ENCODE peak calls at places on chromosomes 4 and X, in four cellular contexts. U is pancreas, N is GM04504, L is memory B cell. I is an unnamed sample.
A peak's percentile ranks its signal among the peaks of the same experiment; 100 is the strongest.

GRCh38 chrX:108163333-108164082 is 71.9 kb downstream of the ATG4A start:
- DNase-seq in U (no peak), N (no peak), L (no peak), I (no peak)

GRCh38 chr4:1981251-1982055 is 27.3 kb downstream of the NELFA start:
- DNase-seq in U (no peak), N (no peak), L (no peak), I (no peak)

GRCh38 chrX:45485682-45486081 is 285.0 kb upstream of the DIPK2B start:
- DNase-seq in U (no peak), N (no peak), L (no peak), I (peak; percentile 54)

GRCh38 chrX:56130436-56130835 is 101.7 kb upstream of the KLF8 start:
- DNase-seq in U (no peak), N (no peak), L (no peak), I (no peak)

GRCh38 chr4:88779431-88779830 is 81.8 kb upstream of the NAP1L5 start:
- DNase-seq in U (no peak), N (no peak), L (no peak), I (no peak)

GRCh38 chrX:154036513-154036912 is 16.8 kb upstream of the IRAK1 start:
- DNase-seq in U (no peak), N (no peak), L (no peak), I (no peak)

GRCh38 chr4:26141916-26142638 is 178.7 kb upstream of the RBPJ start:
- DNase-seq in U (no peak), N (no peak), L (no peak), I (no peak)

GRCh38 chrX:26586570-26586969 is 370.6 kb downstream of the MAGEB5 start:
- DNase-seq in U (peak; percentile 37), N (no peak), L (no peak), I (no peak)

GRCh38 chr4:37767546-37767945 is 58.9 kb upstream of the PGM2 start:
- DNase-seq in U (peak; percentile 87), N (no peak), L (no peak), I (no peak)

GRCh38 chrX:24682739-24683432 is 10.8 kb upstream of the POLA1 start:
- DNase-seq in U (no peak), N (no peak), L (no peak), I (no peak)

GRCh38 chr4:167000141-167000852 is 234.0 kb downstream of the SPOCK3 start:
- DNase-seq in U (no peak), N (no peak), L (no peak), I (no peak)

GRCh38 chr4:188903995-188904394 is 764.8 kb downstream of the TRIML1 start:
- DNase-seq in U (no peak), N (no peak), L (no peak), I (no peak)

GRCh38 chr4:90215286-90215685 is 88.1 kb downstream of the CCSER1 start:
- DNase-seq in U (no peak), N (no peak), L (no peak), I (no peak)

GRCh38 chr4:4677825-4678522 is 136.1 kb upstream of the STX18 start:
- DNase-seq in U (no peak), N (peak; percentile 71), L (no peak), I (peak; percentile 59)

GRCh38 chr4:118772149-118773081 is 63.5 kb downstream of the SEC24D start:
- DNase-seq in U (no peak), N (no peak), L (peak; percentile 21), I (no peak)